ENCODE peak calls at places on chromosome 16, in five cellular contexts. L, T, W, O and Y are unnamed samples.

GRCh38 chr16:27441276-27441675 is 39.3 kb downstream of the IL21R start:
- DNase-seq in L (no peak), T (no peak), W (no peak), O (no peak), Y (no peak)

GRCh38 chr16:75288596-75289120 is 37.2 kb upstream of the BCAR1 start:
- DNase-seq in L (no peak), T (no peak), W (no peak), O (no peak), Y (no peak)

GRCh38 chr16:9854665-9855064 is 327.6 kb downstream of the GRIN2A start:
- DNase-seq in L (no peak), T (no peak), W (no peak), O (peak), Y (no peak)

GRCh38 chr16:87206646-87207451 is 110.3 kb downstream of the C16orf95 start:
- DNase-seq in L (no peak), T (no peak), W (no peak), O (peak), Y (no peak)

GRCh38 chr16:84406006-84406963 is 37.9 kb downstream of the ATP2C2 start:
- DNase-seq in L (no peak), T (no peak), W (no peak), O (no peak), Y (no peak)

GRCh38 chr16:85168732-85169256 is 56.5 kb upstream of the CIBAR2 start:
- DNase-seq in L (no peak), T (no peak), W (no peak), O (peak), Y (peak)

GRCh38 chr16:1788708-1789100 is 4.8 kb downstream of the IGFALS start:
- DNase-seq in L (no peak), T (no peak), W (no peak), O (no peak), Y (peak)

GRCh38 chr16:8866118-8866883 is 2.5 kb downstream of the CARHSP1 start:
- DNase-seq in L (no peak), T (no peak), W (no peak), O (peak), Y (peak)

GRCh38 chr16:12869681-12870427 is 31.5 kb upstream of the SHISA9 start:
- DNase-seq in L (no peak), T (no peak), W (no peak), O (no peak), Y (no peak)

GRCh38 chr16:12062343-12063003 is 85.9 kb downstream of the SNX29 start:
- DNase-seq in L (no peak), T (no peak), W (peak), O (peak), Y (no peak)

GRCh38 chr16:24568392-24568791 is 29.0 kb downstream of the RBBP6 start:
- DNase-seq in L (no peak), T (no peak), W (peak), O (peak), Y (no peak)